ENCODE peak calls at places on chromosomes 12 and 14, in seven cellular contexts. T, R, S, Y, U, P and D are unnamed samples.

GRCh38 chr12:68374315-68374982 is 42.3 kb upstream of the MDM1 start:
- DNase-seq in T (no peak), R (no peak), S (no peak), Y (peak), U (no peak), P (no peak), D (peak)

GRCh38 chr14:94027566-94028449 is 1.7 kb downstream of the OTUB2 start:
- DNase-seq in T (no peak), R (no peak), S (no peak), Y (no peak), U (no peak), P (no peak), D (no peak)

GRCh38 chr14:90050271-90050670 is 11.5 kb upstream of the KCNK13 start:
- DNase-seq in T (no peak), R (no peak), S (no peak), Y (no peak), U (no peak), P (no peak), D (no peak)

GRCh38 chr12:96034631-96035282 is 630 bp downstream of the LTA4H start:
- DNase-seq in T (peak), R (no peak), S (peak), Y (peak), U (peak), P (peak), D (no peak)

GRCh38 chr14:71855399-71856036 is 76.7 kb upstream of the RGS6 start:
- DNase-seq in T (peak), R (peak), S (peak), Y (peak), U (peak), P (peak), D (peak)

GRCh38 chr12:114355389-114356088 is 50.4 kb downstream of the TBX5 start:
- DNase-seq in T (no peak), R (no peak), S (no peak), Y (peak), U (no peak), P (peak), D (no peak)

GRCh38 chr12:51004504-51004903 is 21.7 kb downstream of the SLC11A2 start:
- DNase-seq in T (no peak), R (no peak), S (no peak), Y (no peak), U (no peak), P (no peak), D (no peak)

GRCh38 chr12:130880411-130880885 is 8.6 kb downstream of the RAN start:
- DNase-seq in T (peak), R (no peak), S (no peak), Y (peak), U (no peak), P (no peak), D (no peak)

GRCh38 chr12:15856097-15856982 is 25.8 kb upstream of the STRAP start:
- DNase-seq in T (peak), R (peak), S (no peak), Y (peak), U (peak), P (peak), D (peak)

GRCh38 chr12:3271639-3272038 is 194.5 kb downstream of the TSPAN9 start:
- DNase-seq in T (no peak), R (no peak), S (no peak), Y (no peak), U (no peak), P (no peak), D (no peak)

GRCh38 chr12:116299064-116299463 is 21.6 kb upstream of the MED13L start:
- DNase-seq in T (no peak), R (no peak), S (no peak), Y (no peak), U (no peak), P (no peak), D (no peak)

GRCh38 chr14:73753887-73754880 is 40.0 kb upstream of the PNMA1 start:
- DNase-seq in T (peak), R (peak), S (no peak), Y (peak), U (peak), P (peak), D (no peak)